ENCODE peak calls at places on chromosomes 5 and 9, in ten cellular contexts. C, N, H, G, P, Z, F, Q, J and T are unnamed samples.

GRCh38 chr9:88013051-88013450 is 38.7 kb upstream of the CDK20 start:
- DNase-seq in F (no peak), Z (no peak), C (no peak), H (no peak), G (no peak), N (no peak), Q (no peak), J (no peak), P (no peak), T (no peak)

GRCh38 chr5:102754499-102755424 is at the start of gene PAM:
- DNase-seq in P (peak), H (peak), Q (peak), N (peak), G (peak), F (peak), C (peak), Z (peak), J (peak), T (peak)

GRCh38 chr9:1462626-1463308 is 412.6 kb downstream of the DMRT2 start:
- DNase-seq in G (no peak), H (no peak), J (no peak), F (no peak), C (no peak), Q (no peak), N (no peak), P (no peak), Z (no peak), T (no peak)

GRCh38 chr5:123132330-123132729 is 43.3 kb downstream of the PRDM6 start:
- DNase-seq in F (no peak), J (no peak), N (no peak), C (peak), H (no peak), Q (no peak), P (no peak), Z (no peak), G (no peak), T (no peak)

GRCh38 chr5:106849266-106849665 is 821.5 kb downstream of the EFNA5 start:
- DNase-seq in F (no peak), G (no peak), P (no peak), J (no peak), N (no peak), Z (no peak), Q (no peak), C (no peak), H (no peak), T (no peak)

GRCh38 chr5:56913766-56914165 is 4.4 kb downstream of the SETD9 start:
- DNase-seq in H (no peak), N (no peak), P (no peak), C (no peak), Q (no peak), Z (no peak), J (no peak), G (no peak), F (no peak), T (no peak)

GRCh38 chr5:160787247-160787646 is 64.8 kb downstream of the ATP10B start:
- DNase-seq in N (no peak), Q (peak), J (no peak), G (no peak), F (peak), H (no peak), C (no peak), Z (peak), P (no peak), T (no peak)

GRCh38 chr5:133340002-133340755 is 272.2 kb downstream of the FSTL4 start:
- DNase-seq in H (no peak), F (no peak), Q (no peak), G (no peak), J (no peak), N (no peak), C (no peak), P (no peak), Z (no peak), T (no peak)

GRCh38 chr5:37435261-37435660 is 56.1 kb downstream of the WDR70 start:
- DNase-seq in P (no peak), N (no peak), Q (no peak), Z (no peak), J (no peak), C (peak), F (no peak), G (no peak), H (no peak), T (no peak)